ENCODE peak calls at places on chromosomes 12 and 14, in nine cellular contexts. P is transverse colon; Y is naive thymus-derived CD4-positive, alpha-beta T cell; Q is fibroblast of lung; A is CD8-positive, alpha-beta memory T cell; V is colonic mucosa; T is heart left ventricle; K is DND-41; S is CD8-positive, alpha-beta T cell. X is an unnamed sample.

GRCh38 chr12:62250671-62251608 is 9.3 kb upstream of the USP15 start:
- DNase-seq in K (no peak), A (no peak), V (no peak), Y (no peak), Q (peak; percentile 66), P (no peak), T (no peak), S (no peak), X (no peak)

GRCh38 chr14:47012533-47012932 is 361.0 kb upstream of the RPL10L start:
- DNase-seq in K (no peak), P (no peak), S (no peak), T (no peak), V (no peak), Y (no peak), Q (no peak), A (no peak), X (no peak)

GRCh38 chr12:30968211-30968610 is 41.7 kb downstream of the TSPAN11 start:
- DNase-seq in S (no peak), P (no peak), V (no peak), Q (no peak), K (no peak), A (no peak), T (peak; percentile 80), Y (no peak), X (no peak)

GRCh38 chr14:104773505-104774452 is 20.8 kb downstream of the SIVA1 start:
- DNase-seq in T (no peak), K (no peak), A (no peak), Y (no peak), P (no peak), V (no peak), Q (no peak), S (no peak), X (no peak)

GRCh38 chr12:100868487-100868886 is 73.9 kb downstream of the ANO4 start:
- DNase-seq in T (no peak), A (no peak), P (no peak), V (no peak), K (no peak), Y (no peak), Q (peak; percentile 80), S (no peak), X (no peak)

GRCh38 chr14:75016815-75017214 is 14.1 kb downstream of the EIF2B2 start:
- DNase-seq in Y (no peak), S (no peak), K (no peak), P (no peak), Q (no peak), A (no peak), T (no peak), V (no peak), X (no peak)

GRCh38 chr14:75053396-75054289 is 2.4 kb upstream of the MLH3 start:
- DNase-seq in T (no peak), S (no peak), Y (no peak), P (no peak), V (no peak), K (no peak), Q (no peak), A (no peak), X (no peak)

GRCh38 chr14:63292805-63293204 is 25.9 kb downstream of the GPHB5 start:
- DNase-seq in P (no peak), Y (no peak), S (no peak), K (no peak), V (no peak), A (no peak), Q (no peak), T (no peak), X (no peak)

GRCh38 chr12:85632390-85632789 is 203.8 kb downstream of the RASSF9 start:
- DNase-seq in V (no peak), S (no peak), A (no peak), T (no peak), Y (no peak), P (no peak), K (no peak), Q (peak; percentile 59), X (no peak)

GRCh38 chr12:75578546-75578945 is 67.1 kb upstream of the KRR1 start:
- DNase-seq in P (no peak), T (no peak), S (no peak), V (no peak), Q (no peak), Y (no peak), A (no peak), K (no peak), X (no peak)

GRCh38 chr14:51079489-51079888 is 15.4 kb downstream of the TRIM9 start:
- DNase-seq in Y (no peak), K (no peak), V (no peak), T (no peak), Q (no peak), A (no peak), P (peak; percentile 47), S (no peak), X (no peak)

GRCh38 chr12:117047810-117048584 is 51.2 kb downstream of the TESC start:
- DNase-seq in S (no peak), T (peak; percentile 75), Q (peak; percentile 27), V (no peak), Y (no peak), A (no peak), K (no peak), P (no peak), X (no peak)

GRCh38 chr12:28882444-28882843 is 266.6 kb upstream of the FAR2 start:
- DNase-seq in Q (peak; percentile 87), T (no peak), A (no peak), K (no peak), P (no peak), S (no peak), Y (no peak), V (no peak), X (no peak)

GRCh38 chr12:76901628-76902386 is 23.0 kb upstream of the CSRP2 start:
- DNase-seq in S (no peak), Y (no peak), A (no peak), T (no peak), P (no peak), K (no peak), V (no peak), Q (peak; percentile 8), X (no peak)

GRCh38 chr14:28102814-28103213 is 663.8 kb upstream of the FOXG1 start:
- DNase-seq in Y (no peak), K (no peak), S (no peak), P (no peak), Q (peak; percentile 63), A (no peak), T (no peak), V (no peak), X (no peak)

GRCh38 chr14:61469771-61470170 is 148.4 kb downstream of the PRKCH start:
- DNase-seq in Y (no peak), V (peak; percentile 15), T (no peak), S (peak; percentile 38), K (no peak), P (no peak), A (no peak), Q (no peak), X (no peak)
- H3K4me1 ChIP-seq in Y (peaks cover 58% of the 10 kb centered on the region), V (no peaks in the 10 kb centered on the region), T (peaks cover 78% of the 10 kb centered on the region), S (peaks cover 74% of the 10 kb centered on the region), K (peaks cover 79% of the 10 kb centered on the region), P (peaks cover 7% of the 10 kb centered on the region), A (peaks cover 75% of the 10 kb centered on the region), Q (peaks cover 30% of the 10 kb centered on the region), X (peaks cover 34% of the 10 kb centered on the region)

GRCh38 chr14:68951051-68951797 is 27.9 kb downstream of the ACTN1 start:
- DNase-seq in K (no peak), Y (no peak), A (no peak), T (peak; percentile 93), S (no peak), Q (peak; percentile 96), V (peak; percentile 85), P (peak; percentile 86), X (no peak)

GRCh38 chr14:68947802-68948201 is 31.3 kb downstream of the ACTN1 start:
- DNase-seq in A (no peak), T (peak; percentile 90), K (no peak), Y (no peak), V (peak; percentile 89), P (peak; percentile 87), Q (no peak), S (no peak), X (peak; percentile 61)

GRCh38 chr14:68948686-68949085 is 30.4 kb downstream of the ACTN1 start:
- DNase-seq in P (no peak), T (peak; percentile 30), A (no peak), K (no peak), S (peak; percentile 66), Q (no peak), Y (no peak), V (no peak), X (no peak)

GRCh38 chr14:68950111-68950510 is 29.0 kb downstream of the ACTN1 start:
- DNase-seq in K (no peak), Y (no peak), T (peak; percentile 33), S (no peak), Q (peak; percentile 51), V (no peak), A (no peak), P (no peak), X (no peak)

DNA sequence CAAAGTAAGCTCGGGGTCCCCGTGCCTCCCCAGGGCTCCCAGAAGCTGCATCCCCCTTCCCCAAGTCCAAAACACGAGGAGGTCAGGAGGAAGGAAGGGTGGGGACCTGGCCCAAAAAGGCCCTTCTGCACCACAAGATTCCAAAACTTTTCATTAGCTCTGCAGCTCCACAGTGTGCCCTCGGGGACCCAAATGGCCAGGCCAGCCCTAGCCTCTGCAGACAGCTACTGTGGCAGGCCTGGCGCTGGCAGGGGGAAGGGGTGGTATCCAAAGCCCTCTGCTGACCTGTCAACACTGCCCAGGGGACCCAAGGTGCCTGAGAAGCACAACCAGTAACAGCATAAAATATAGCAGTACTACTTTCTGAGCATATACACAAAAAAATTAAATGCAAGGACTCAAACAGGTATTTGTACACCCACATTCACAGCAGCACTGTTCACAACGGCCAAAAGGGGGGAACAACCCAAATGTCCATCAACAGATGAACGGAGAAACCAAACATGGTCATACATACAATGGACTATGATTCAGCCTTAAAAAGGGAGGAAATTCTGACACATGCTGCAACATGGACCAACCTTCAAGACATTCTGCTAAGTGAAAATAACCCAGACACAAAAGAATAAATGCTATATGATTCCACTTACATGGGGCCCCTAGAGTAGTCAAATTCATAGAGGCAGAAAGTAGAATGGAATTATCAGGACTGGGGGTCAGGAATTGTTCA is 29.7 kb downstream of the ACTN1 start:
- DNase-seq in T (peak; percentile 26), V (no peak), A (no peak), P (no peak), Q (peak; percentile 55), K (no peak), Y (no peak), S (no peak), X (no peak)
- H3K4me1 ChIP-seq in T (peaks cover 97% of the 10 kb centered on the region), V (peaks cover 46% of the 10 kb centered on the region), A (peaks cover 84% of the 10 kb centered on the region), P (peaks cover 66% of the 10 kb centered on the region), Q (peaks cover 51% of the 10 kb centered on the region), K (peaks cover 5% of the 10 kb centered on the region), Y (no peaks in the 10 kb centered on the region), S (peaks cover 95% of the 10 kb centered on the region), X (peaks cover 18% of the 10 kb centered on the region)

DNA sequence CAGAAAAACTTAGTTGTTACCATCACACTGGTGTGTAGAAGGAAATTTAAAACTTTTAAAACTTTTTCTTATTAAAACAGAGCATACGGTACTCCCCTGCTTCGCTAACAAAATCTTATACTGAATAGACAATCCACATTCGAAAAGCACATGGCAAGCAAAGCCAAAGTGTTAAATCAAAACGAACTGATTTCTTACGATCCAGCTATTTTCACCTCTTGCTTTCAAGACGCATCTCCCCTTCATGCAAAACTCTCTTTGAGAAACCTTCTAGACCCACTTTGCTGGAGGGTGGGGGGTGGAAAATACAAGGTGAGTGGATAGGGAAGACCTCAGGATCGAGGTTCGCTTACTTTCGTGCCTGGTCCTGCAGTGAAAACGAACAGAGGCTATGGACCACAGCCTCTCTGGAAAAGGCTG is 328 bp downstream of the INTS13 start:
- DNase-seq in V (no peak), P (no peak), Q (no peak), K (no peak), A (no peak), T (no peak), S (no peak), Y (no peak), X (no peak)
- H3K4me1 ChIP-seq in V (no peaks in the 10 kb centered on the region), P (peaks cover 6% of the 10 kb centered on the region), Q (no peaks in the 10 kb centered on the region), K (peaks cover 76% of the 10 kb centered on the region), A (peaks cover 51% of the 10 kb centered on the region), T (peaks cover 37% of the 10 kb centered on the region), S (peaks cover 41% of the 10 kb centered on the region), Y (peaks cover 29% of the 10 kb centered on the region), X (peaks cover 27% of the 10 kb centered on the region)

GRCh38 chr12:56724989-56725722 is at the start of gene NACA:
- DNase-seq in Y (peak; percentile 96), T (peak; percentile 100), P (peak; percentile 99), V (peak; percentile 99), Q (peak; percentile 98), A (peak; percentile 97), S (peak; percentile 97), K (peak; percentile 100), X (peak; percentile 96)
- H3K4me1 ChIP-seq in Y (peaks cover 42% of the 10 kb centered on the region), T (peaks cover 41% of the 10 kb centered on the region), P (peaks cover 22% of the 10 kb centered on the region), V (peaks cover 13% of the 10 kb centered on the region), Q (peaks cover 7% of the 10 kb centered on the region), A (peaks cover 49% of the 10 kb centered on the region), S (peaks cover 44% of the 10 kb centered on the region), K (peaks cover 60% of the 10 kb centered on the region), X (peaks cover 34% of the 10 kb centered on the region)